ENCODE peak calls at places on chromosomes 4 and X, in six cellular contexts. One of them, this sample, is unnamed.

GRCh38 chrX:20029728-20030127 is 38.9 kb upstream of the BCLAF3 start:
- DNase-seq in K562: no peak
- DNase-seq in H1: no peak
- DNase-seq in HepG2: peak; percentile 82
- DNase-seq in SK-N-SH: no peak
- DNase-seq in GM12878: peak; percentile 2
- DNase-seq in this sample: peak; percentile 22

GRCh38 chrX:132025085-132025484 is 2.0 kb downstream of the STK26 start:
- DNase-seq in HepG2: peak; percentile 3
- DNase-seq in GM12878: no peak
- DNase-seq in SK-N-SH: no peak
- DNase-seq in H1: no peak
- DNase-seq in K562: no peak
- DNase-seq in this sample: no peak

GRCh38 chrX:14598330-14598729 is 69.0 kb downstream of the GLRA2 start:
- DNase-seq in HepG2: no peak
- DNase-seq in H1: peak; percentile 9
- DNase-seq in GM12878: no peak
- DNase-seq in K562: no peak
- DNase-seq in SK-N-SH: no peak
- DNase-seq in this sample: no peak

GRCh38 chrX:41022579-41022978 is 62.7 kb upstream of the USP9X start:
- DNase-seq in SK-N-SH: no peak
- DNase-seq in GM12878: no peak
- DNase-seq in HepG2: peak; percentile 83
- DNase-seq in H1: no peak
- DNase-seq in K562: no peak
- DNase-seq in this sample: peak; percentile 63

GRCh38 chrX:5726246-5726645 is 502.4 kb downstream of the NLGN4X start:
- DNase-seq in GM12878: no peak
- DNase-seq in H1: no peak
- DNase-seq in SK-N-SH: no peak
- DNase-seq in HepG2: no peak
- DNase-seq in K562: no peak
- DNase-seq in this sample: no peak

GRCh38 chr4:140609548-140610425 is 41.0 kb upstream of the UCP1 start:
- DNase-seq in GM12878: peak; percentile 19
- DNase-seq in K562: peak; percentile 37
- DNase-seq in SK-N-SH: peak; percentile 83
- DNase-seq in HepG2: peak; percentile 53
- DNase-seq in H1: no peak
- DNase-seq in this sample: peak; percentile 55

GRCh38 chr4:7630559-7631287 is 196.0 kb upstream of the PSAPL1 start:
- DNase-seq in GM12878: no peak
- DNase-seq in K562: no peak
- DNase-seq in SK-N-SH: peak; percentile 75
- DNase-seq in H1: no peak
- DNase-seq in HepG2: peak; percentile 79
- DNase-seq in this sample: peak; percentile 38

GRCh38 chrX:30864383-30864785 is 24.7 kb downstream of the TAB3 start:
- DNase-seq in GM12878: no peak
- DNase-seq in K562: no peak
- DNase-seq in H1: no peak
- DNase-seq in SK-N-SH: no peak
- DNase-seq in HepG2: peak; percentile 2
- DNase-seq in this sample: no peak

GRCh38 chr4:105894570-105895323 is 524 bp upstream of the NPNT start:
- DNase-seq in SK-N-SH: no peak
- DNase-seq in HepG2: no peak
- DNase-seq in GM12878: no peak
- DNase-seq in H1: no peak
- DNase-seq in K562: no peak
- DNase-seq in this sample: no peak

GRCh38 chrX:45748443-45748842 is 547.8 kb upstream of the DIPK2B start:
- DNase-seq in GM12878: no peak
- DNase-seq in SK-N-SH: no peak
- DNase-seq in HepG2: no peak
- DNase-seq in K562: no peak
- DNase-seq in H1: no peak
- DNase-seq in this sample: no peak

GRCh38 chr4:173370130-173370476 is 651 bp upstream of the SAP30 start:
- DNase-seq in GM12878: no peak
- DNase-seq in HepG2: no peak
- DNase-seq in SK-N-SH: peak; percentile 31
- DNase-seq in H1: no peak
- DNase-seq in K562: peak; percentile 32
- DNase-seq in this sample: no peak

GRCh38 chr4:185468999-185469398 is 2.5 kb downstream of the CCDC110 start:
- DNase-seq in K562: no peak
- DNase-seq in H1: no peak
- DNase-seq in SK-N-SH: no peak
- DNase-seq in HepG2: no peak
- DNase-seq in GM12878: no peak
- DNase-seq in this sample: no peak

GRCh38 chr4:94548571-94548970 is 96.8 kb downstream of the PDLIM5 start:
- DNase-seq in H1: no peak
- DNase-seq in K562: no peak
- DNase-seq in HepG2: peak; percentile 71
- DNase-seq in SK-N-SH: no peak
- DNase-seq in GM12878: no peak
- DNase-seq in this sample: peak; percentile 9

GRCh38 chr4:184347251-184348239 is 126.8 kb downstream of the IRF2 start:
- DNase-seq in SK-N-SH: no peak
- DNase-seq in GM12878: peak; percentile 97
- DNase-seq in HepG2: no peak
- DNase-seq in K562: peak; percentile 58
- DNase-seq in H1: no peak
- DNase-seq in this sample: no peak

GRCh38 chrX:41684138-41684537 is 4.6 kb upstream of the GPR34 start:
- DNase-seq in GM12878: no peak
- DNase-seq in HepG2: no peak
- DNase-seq in K562: no peak
- DNase-seq in SK-N-SH: no peak
- DNase-seq in H1: no peak
- DNase-seq in this sample: no peak

GRCh38 chrX:40307871-40308270 is 210.1 kb upstream of the BCOR start:
- DNase-seq in HepG2: no peak
- DNase-seq in K562: no peak
- DNase-seq in GM12878: no peak
- DNase-seq in SK-N-SH: no peak
- DNase-seq in H1: no peak
- DNase-seq in this sample: no peak

GRCh38 chr4:90121961-90122748 is 5.0 kb upstream of the CCSER1 start:
- DNase-seq in HepG2: no peak
- DNase-seq in K562: no peak
- DNase-seq in SK-N-SH: no peak
- DNase-seq in GM12878: no peak
- DNase-seq in H1: no peak
- DNase-seq in this sample: no peak

GRCh38 chr4:7865533-7865932 is 74.1 kb downstream of the AFAP1 start:
- DNase-seq in H1: no peak
- DNase-seq in GM12878: no peak
- DNase-seq in SK-N-SH: no peak
- DNase-seq in HepG2: no peak
- DNase-seq in K562: no peak
- DNase-seq in this sample: no peak

GRCh38 chrX:136067946-136068345 is 79.4 kb upstream of the FHL1 start:
- DNase-seq in HepG2: no peak
- DNase-seq in K562: no peak
- DNase-seq in SK-N-SH: no peak
- DNase-seq in GM12878: no peak
- DNase-seq in H1: no peak
- DNase-seq in this sample: no peak

GRCh38 chr4:152936446-152937279 is 540 bp downstream of the FHDC1 start:
- DNase-seq in GM12878: no peak
- DNase-seq in SK-N-SH: peak; percentile 81
- DNase-seq in K562: peak; percentile 50
- DNase-seq in H1: no peak
- DNase-seq in HepG2: no peak
- DNase-seq in this sample: peak; percentile 22

GRCh38 chr4:22417408-22417807 is 98.5 kb downstream of the ADGRA3 start:
- DNase-seq in HepG2: no peak
- DNase-seq in H1: no peak
- DNase-seq in GM12878: no peak
- DNase-seq in K562: no peak
- DNase-seq in SK-N-SH: no peak
- DNase-seq in this sample: no peak

GRCh38 chrX:105190252-105190853 is 30.1 kb downstream of the TEX13A start:
- DNase-seq in SK-N-SH: peak; percentile 7
- DNase-seq in K562: peak; percentile 9
- DNase-seq in HepG2: no peak
- DNase-seq in GM12878: no peak
- DNase-seq in H1: no peak
- DNase-seq in this sample: no peak

GRCh38 chrX:102739642-102740041 is 19.1 kb downstream of the GPRASP3 start:
- DNase-seq in SK-N-SH: no peak
- DNase-seq in GM12878: no peak
- DNase-seq in K562: no peak
- DNase-seq in H1: no peak
- DNase-seq in HepG2: no peak
- DNase-seq in this sample: no peak

GRCh38 chr4:127503111-127503510 is 129.6 kb upstream of the INTU start:
- DNase-seq in HepG2: no peak
- DNase-seq in H1: peak; percentile 7
- DNase-seq in GM12878: no peak
- DNase-seq in K562: no peak
- DNase-seq in SK-N-SH: no peak
- DNase-seq in this sample: no peak

GRCh38 chr4:158825443-158826036 is 56.7 kb downstream of the FNIP2 start:
- DNase-seq in SK-N-SH: no peak
- DNase-seq in K562: no peak
- DNase-seq in H1: no peak
- DNase-seq in HepG2: peak; percentile 63
- DNase-seq in GM12878: no peak
- DNase-seq in this sample: no peak

GRCh38 chrX:41164469-41164868 is 79.2 kb downstream of the USP9X start:
- DNase-seq in HepG2: no peak
- DNase-seq in GM12878: no peak
- DNase-seq in SK-N-SH: no peak
- DNase-seq in H1: no peak
- DNase-seq in K562: no peak
- DNase-seq in this sample: no peak

GRCh38 chr4:184397516-184398163 is 76.7 kb downstream of the IRF2 start:
- DNase-seq in GM12878: no peak
- DNase-seq in H1: no peak
- DNase-seq in HepG2: no peak
- DNase-seq in SK-N-SH: no peak
- DNase-seq in K562: no peak
- DNase-seq in this sample: no peak

GRCh38 chr4:169116270-169116901 is 106.3 kb upstream of the CBR4 start:
- DNase-seq in K562: no peak
- DNase-seq in SK-N-SH: no peak
- DNase-seq in H1: no peak
- DNase-seq in GM12878: no peak
- DNase-seq in HepG2: no peak
- DNase-seq in this sample: no peak

GRCh38 chr4:8504279-8505007 is 63.9 kb downstream of the TRMT44 start:
- DNase-seq in H1: no peak
- DNase-seq in SK-N-SH: peak; percentile 79
- DNase-seq in K562: no peak
- DNase-seq in GM12878: no peak
- DNase-seq in HepG2: peak; percentile 10
- DNase-seq in this sample: no peak

DNA sequence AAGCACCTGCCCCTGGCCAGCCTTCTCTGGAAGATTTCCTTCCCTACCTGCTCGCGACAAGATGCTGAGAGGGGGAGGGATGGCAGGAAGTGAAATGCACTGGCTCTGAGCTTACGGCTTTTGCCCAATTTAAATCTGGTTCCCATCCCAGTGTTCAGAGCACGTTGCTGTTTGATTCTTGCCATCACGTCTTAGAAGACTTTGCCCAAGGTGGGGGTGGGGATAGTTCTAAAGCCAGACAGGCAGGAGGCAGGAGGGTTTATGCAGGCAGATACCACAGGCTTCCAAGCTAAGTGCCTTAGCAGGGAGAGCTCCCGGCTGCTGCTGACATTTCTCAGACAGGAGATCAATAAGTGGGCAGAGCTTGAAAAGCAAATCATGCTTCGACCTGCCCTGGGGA is 393.9 kb downstream of the MID1IP1 start:
- DNase-seq in K562: no peak
- DNase-seq in HepG2: no peak
- DNase-seq in SK-N-SH: no peak
- DNase-seq in H1: no peak
- DNase-seq in GM12878: no peak
- DNase-seq in this sample: no peak
- TF ChIP-seq CHD2 in K562: no peak
- TF ChIP-seq CHD2 in HepG2: no peak
- TF ChIP-seq CHD2 in SK-N-SH: no peak
- TF ChIP-seq CHD2 in H1: no peak
- TF ChIP-seq CHD2 in GM12878: no peak
- TF ChIP-seq CHD2 in this sample: no peak

DNA sequence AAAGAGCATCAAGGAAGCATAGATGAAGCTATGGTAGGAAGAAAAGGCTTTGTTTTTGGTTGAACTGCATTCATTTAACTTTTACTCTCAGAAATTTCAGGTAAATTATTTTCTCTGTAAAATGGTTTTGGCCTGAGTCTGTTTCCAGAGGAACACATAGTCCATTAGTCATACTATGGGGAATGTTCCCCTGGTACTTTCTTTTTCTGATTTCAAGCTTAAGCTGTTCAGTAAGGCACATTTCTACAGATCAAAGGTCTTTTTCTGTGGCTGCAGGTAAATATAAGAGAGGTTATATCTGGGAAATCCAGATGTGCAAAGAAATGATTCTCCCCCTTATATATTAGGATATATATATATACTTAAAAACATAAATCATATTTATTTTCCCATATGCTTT is 1744.4 kb upstream of the ADGRL3 start:
- DNase-seq in K562: no peak
- DNase-seq in GM12878: no peak
- DNase-seq in HepG2: no peak
- DNase-seq in H1: no peak
- DNase-seq in SK-N-SH: no peak
- DNase-seq in this sample: no peak
- TF ChIP-seq CHD2 in K562: no peak
- TF ChIP-seq CHD2 in GM12878: no peak
- TF ChIP-seq CHD2 in HepG2: no peak
- TF ChIP-seq CHD2 in H1: no peak
- TF ChIP-seq CHD2 in SK-N-SH: no peak
- TF ChIP-seq CHD2 in this sample: no peak

DNA sequence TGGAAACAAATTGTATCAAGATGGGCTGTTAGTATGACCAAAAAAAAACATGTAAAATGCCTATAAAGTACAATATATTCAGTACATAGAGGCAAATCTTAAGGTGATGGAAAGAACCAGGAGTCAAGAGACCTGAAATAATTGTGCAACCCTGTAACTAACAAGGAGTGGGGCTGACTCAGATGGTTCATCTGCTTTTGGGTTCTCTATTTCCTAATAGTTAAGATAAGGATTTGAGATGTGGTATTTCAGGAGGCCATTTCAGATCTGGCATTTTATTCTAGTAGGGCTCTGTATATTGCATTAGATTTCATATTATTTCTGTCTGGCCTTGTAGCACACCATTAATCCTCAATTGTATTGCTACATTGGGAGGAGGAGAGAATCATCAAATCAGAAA is 268.4 kb downstream of the HS3ST1 start:
- DNase-seq in GM12878: no peak
- DNase-seq in SK-N-SH: no peak
- DNase-seq in HepG2: no peak
- DNase-seq in K562: no peak
- DNase-seq in H1: no peak
- DNase-seq in this sample: no peak
- TF ChIP-seq CHD2 in GM12878: no peak
- TF ChIP-seq CHD2 in SK-N-SH: no peak
- TF ChIP-seq CHD2 in HepG2: no peak
- TF ChIP-seq CHD2 in K562: no peak
- TF ChIP-seq CHD2 in H1: no peak
- TF ChIP-seq CHD2 in this sample: no peak

GRCh38 chr4:37758226-37758625 is 68.3 kb upstream of the PGM2 start:
- DNase-seq in H1: no peak
- DNase-seq in GM12878: no peak
- DNase-seq in SK-N-SH: no peak
- DNase-seq in K562: no peak
- DNase-seq in HepG2: peak; percentile 44
- DNase-seq in this sample: no peak
- TF ChIP-seq CHD2 in H1: no peak
- TF ChIP-seq CHD2 in GM12878: no peak
- TF ChIP-seq CHD2 in SK-N-SH: no peak
- TF ChIP-seq CHD2 in K562: no peak
- TF ChIP-seq CHD2 in HepG2: no peak
- TF ChIP-seq CHD2 in this sample: no peak